ENCODE peak calls at places on chromosomes 4 and X, in eight cellular contexts. I, B, S, Z, V, T, N and G are unnamed samples.

GRCh38 chrX:70088281-70088680 is 26.0 kb downstream of the OTUD6A start:
- DNase-seq in I (no peak), B (no peak), S (no peak), Z (no peak), V (no peak), T (no peak), N (no peak), G (no peak)

GRCh38 chr4:138307319-138307718 is 65.2 kb upstream of the SLC7A11 start:
- DNase-seq in I (no peak), B (no peak), S (no peak), Z (no peak), V (no peak), T (no peak), N (no peak), G (no peak)

GRCh38 chr4:48742412-48742811 is 37.7 kb downstream of the FRYL start:
- DNase-seq in I (no peak), B (no peak), S (no peak), Z (no peak), V (no peak), T (no peak), N (no peak), G (no peak)

GRCh38 chrX:97074400-97074799 is 190.7 kb downstream of the RPA4 start:
- DNase-seq in I (no peak), B (no peak), S (no peak), Z (no peak), V (no peak), T (no peak), N (no peak), G (no peak)

GRCh38 chr4:72446353-72447055 is 122.5 kb downstream of the ADAMTS3 start:
- DNase-seq in I (no peak), B (no peak), S (no peak), Z (no peak), V (no peak), T (no peak), N (no peak), G (no peak)

GRCh38 chrX:111874241-111874640 is 1.7 kb upstream of the TRPC5OS start:
- DNase-seq in I (no peak), B (no peak), S (no peak), Z (no peak), V (no peak), T (no peak), N (no peak), G (no peak)

GRCh38 chr4:52661966-52662705 is 3.0 kb upstream of the USP46 start:
- DNase-seq in I (no peak), B (no peak), S (no peak), Z (no peak), V (no peak), T (no peak), N (no peak), G (no peak)

GRCh38 chrX:6227445-6227820 is 1.2 kb downstream of the NLGN4X start:
- DNase-seq in I (no peak), B (no peak), S (no peak), Z (peak), V (no peak), T (peak), N (no peak), G (no peak)

GRCh38 chr4:181520790-181521189 is 722.4 kb upstream of the TENM3 start:
- DNase-seq in I (no peak), B (no peak), S (no peak), Z (no peak), V (no peak), T (no peak), N (no peak), G (no peak)

GRCh38 chrX:154019633-154020499 is at the start of gene IRAK1:
- DNase-seq in I (peak), B (peak), S (no peak), Z (peak), V (peak), T (peak), N (no peak), G (no peak)

GRCh38 chr4:108361886-108362285 is 193.2 kb upstream of the LEF1 start:
- DNase-seq in I (no peak), B (no peak), S (no peak), Z (no peak), V (no peak), T (no peak), N (no peak), G (no peak)

GRCh38 chrX:96791559-96791958 is 92.1 kb upstream of the RPA4 start:
- DNase-seq in I (no peak), B (no peak), S (no peak), Z (no peak), V (peak), T (no peak), N (peak), G (no peak)

GRCh38 chrX:96685205-96686099 is 810 bp downstream of the DIAPH2 start:
- DNase-seq in I (peak), B (peak), S (peak), Z (no peak), V (peak), T (peak), N (peak), G (peak)

GRCh38 chrX:126847143-126847542 is 27.6 kb downstream of the PRR32 start:
- DNase-seq in I (no peak), B (no peak), S (no peak), Z (no peak), V (no peak), T (no peak), N (no peak), G (no peak)

GRCh38 chr4:169952236-169953088 is 73.7 kb downstream of the MFAP3L start:
- DNase-seq in I (no peak), B (no peak), S (no peak), Z (no peak), V (no peak), T (no peak), N (no peak), G (no peak)

GRCh38 chrX:152600853-152601635 is 36.7 kb upstream of the GABRQ start:
- DNase-seq in I (no peak), B (no peak), S (no peak), Z (no peak), V (no peak), T (peak), N (peak), G (no peak)

GRCh38 chr4:109094061-109094460 is 208.4 kb downstream of the COL25A1 start:
- DNase-seq in I (no peak), B (no peak), S (no peak), Z (no peak), V (no peak), T (no peak), N (no peak), G (no peak)

GRCh38 chr4:174523003-174523693 is 860 bp upstream of the HPGD start:
- DNase-seq in I (no peak), B (peak), S (no peak), Z (no peak), V (no peak), T (peak), N (no peak), G (peak)

GRCh38 chr4:183765121-183765990 is 106.3 kb downstream of the TRAPPC11 start:
- DNase-seq in I (no peak), B (no peak), S (no peak), Z (peak), V (peak), T (no peak), N (peak), G (no peak)

DNA sequence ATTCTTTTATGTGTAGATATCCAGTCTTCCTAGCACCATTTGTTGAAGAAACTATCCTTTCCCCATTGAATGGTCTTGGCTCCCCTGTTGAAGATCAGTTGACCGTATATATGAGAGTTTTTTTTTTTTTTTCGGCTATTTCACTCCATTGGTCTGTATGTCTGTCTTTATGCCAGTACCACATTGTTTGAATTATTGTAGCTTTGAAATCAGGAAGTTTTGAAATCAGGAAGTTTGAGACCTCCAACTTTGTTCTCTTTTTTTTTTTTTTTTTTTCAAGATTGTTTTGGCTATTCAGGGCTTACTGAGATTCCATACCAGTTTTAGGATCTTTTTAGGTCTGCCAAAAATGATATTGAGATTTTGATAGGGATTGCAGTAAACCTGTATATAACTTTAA is 4.3 kb upstream of the SCD5 start:
- DNase-seq in I (no peak), B (no peak), S (no peak), Z (no peak), V (no peak), T (no peak), N (no peak), G (no peak)
- H3K4me3 ChIP-seq in I (no peak), B (no peak), S (no peak), Z (no peak), V (no peak), T (no peak), N (no peak), G (no peak)

DNA sequence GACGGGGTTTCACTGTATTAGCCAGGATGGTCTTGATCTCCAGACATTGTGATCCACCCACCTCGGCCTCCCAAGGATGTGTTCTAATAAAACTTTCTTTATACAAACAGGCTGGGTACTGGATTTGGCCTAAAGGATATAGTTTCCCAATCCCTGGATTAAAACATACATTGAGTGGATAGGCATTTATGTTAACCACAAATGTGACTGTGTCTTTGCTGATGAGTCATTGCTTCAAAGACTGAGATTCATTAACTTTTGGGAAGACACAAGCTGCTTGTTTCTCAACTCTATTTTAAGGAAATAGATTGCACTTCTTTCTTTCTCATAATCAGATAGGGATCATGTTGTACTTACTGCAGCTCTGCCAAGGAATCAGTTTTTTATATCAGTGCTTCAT is 131.2 kb upstream of the AGA start:
- DNase-seq in I (no peak), B (no peak), S (no peak), Z (no peak), V (no peak), T (no peak), N (no peak), G (no peak)
- H3K4me3 ChIP-seq in I (no peak), B (no peak), S (no peak), Z (no peak), V (no peak), T (no peak), N (no peak), G (no peak)

GRCh38 chr4:100517864-100518341 is at the start of gene EMCN:
- DNase-seq in I (no peak), B (no peak), S (no peak), Z (no peak), V (peak), T (no peak), N (no peak), G (no peak)
- H3K4me3 ChIP-seq in I (no peak), B (peak), S (peak), Z (no peak), V (peak), T (no peak), N (peak), G (peak)

DNA sequence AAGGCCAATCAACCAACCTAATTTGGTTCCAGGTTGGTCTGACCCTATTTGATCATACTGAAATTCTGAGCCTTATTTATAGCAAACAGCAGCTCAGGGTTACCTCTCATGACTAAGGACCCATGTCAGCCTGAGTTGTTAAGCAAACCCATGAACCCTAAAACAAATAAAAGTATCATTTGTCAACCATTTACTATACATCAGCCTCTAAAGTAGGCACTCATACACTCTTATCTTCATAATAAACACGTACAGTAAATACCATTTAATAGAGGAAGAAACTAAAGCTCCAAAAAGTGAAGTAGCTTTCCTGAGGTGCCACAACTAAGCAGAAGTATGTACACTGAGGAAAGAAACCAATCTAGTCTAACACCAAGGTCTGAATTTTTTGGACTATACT is 25.2 kb downstream of the MANBA start:
- DNase-seq in I (no peak), B (no peak), S (no peak), Z (no peak), V (no peak), T (no peak), N (no peak), G (no peak)
- H3K4me3 ChIP-seq in I (no peak), B (no peak), S (no peak), Z (no peak), V (no peak), T (no peak), N (no peak), G (no peak)

GRCh38 chrX:19799319-19800182 is 87.8 kb downstream of the SH3KBP1 start:
- DNase-seq in I (peak), B (peak), S (no peak), Z (no peak), V (no peak), T (no peak), N (no peak), G (peak)
- H3K4me3 ChIP-seq in I (peak), B (peak), S (no peak), Z (no peak), V (no peak), T (no peak), N (no peak), G (no peak)

GRCh38 chr4:153945704-153946103 is 156.8 kb upstream of the SFRP2 start:
- DNase-seq in I (no peak), B (no peak), S (no peak), Z (no peak), V (no peak), T (no peak), N (no peak), G (no peak)

GRCh38 chr4:153939570-153939969 is 150.7 kb upstream of the SFRP2 start:
- DNase-seq in I (no peak), B (no peak), S (no peak), Z (no peak), V (no peak), T (no peak), N (no peak), G (no peak)

GRCh38 chr4:153943738-153944415 is 155.0 kb upstream of the SFRP2 start:
- DNase-seq in I (no peak), B (no peak), S (no peak), Z (no peak), V (no peak), T (no peak), N (no peak), G (no peak)

GRCh38 chr4:153937289-153937688 is 148.4 kb upstream of the SFRP2 start:
- DNase-seq in I (no peak), B (no peak), S (no peak), Z (no peak), V (no peak), T (no peak), N (no peak), G (no peak)

GRCh38 chr4:153940916-153941315 is 152.0 kb upstream of the SFRP2 start:
- DNase-seq in I (no peak), B (no peak), S (no peak), Z (peak), V (no peak), T (peak), N (no peak), G (no peak)
- H3K4me3 ChIP-seq in I (no peak), B (no peak), S (no peak), Z (no peak), V (no peak), T (no peak), N (no peak), G (no peak)

GRCh38 chrX:1836683-1837082 is 221.8 kb downstream of the ASMT start:
- DNase-seq in I (no peak), B (no peak), S (no peak), Z (no peak), V (no peak), T (no peak), N (no peak), G (no peak)

DNA sequence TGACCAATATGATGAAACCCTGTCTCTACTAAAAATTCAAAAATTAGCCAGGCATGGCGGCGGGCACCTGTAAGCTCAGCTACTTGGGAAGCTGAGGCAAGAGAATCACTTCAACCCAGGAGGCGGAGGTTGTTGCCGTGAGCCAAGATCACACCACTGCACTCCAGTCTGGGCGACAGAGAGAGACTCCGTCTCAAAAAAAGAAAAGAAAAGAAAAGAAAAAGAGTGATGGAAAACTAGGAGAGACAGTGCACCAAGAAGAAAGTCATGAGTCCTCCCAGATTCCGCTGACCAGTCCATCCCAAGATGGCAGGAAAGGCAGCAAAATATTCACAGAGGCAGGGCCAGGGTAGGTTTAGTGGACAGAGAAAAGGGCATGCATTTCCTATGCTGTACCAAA is 226.9 kb downstream of the ASMT start:
- DNase-seq in I (no peak), B (no peak), S (no peak), Z (no peak), V (no peak), T (no peak), N (no peak), G (peak)
- H3K4me3 ChIP-seq in I (no peak), B (no peak), S (no peak), Z (no peak), V (no peak), T (no peak), N (no peak), G (no peak)

GRCh38 chrX:14497184-14497666 is 32.1 kb upstream of the GLRA2 start:
- DNase-seq in I (peak), B (peak), S (no peak), Z (no peak), V (no peak), T (no peak), N (no peak), G (no peak)
- H3K4me3 ChIP-seq in I (peak), B (peak), S (peak), Z (no peak), V (peak), T (no peak), N (no peak), G (no peak)

GRCh38 chrX:151563449-151563848 is at the start of gene PASD1:
- DNase-seq in I (no peak), B (no peak), S (no peak), Z (peak), V (no peak), T (no peak), N (no peak), G (no peak)
- H3K4me3 ChIP-seq in I (no peak), B (no peak), S (no peak), Z (no peak), V (no peak), T (no peak), N (no peak), G (no peak)